ENCODE peak calls at places on chromosomes 16 and 17, in four cellular contexts. X is prostate gland, B is testis, K is dorsolateral prefrontal cortex. V is an unnamed sample.

GRCh38 chr16:83420206-83420760 is 387.5 kb upstream of the HSBP1 start:
- DNase-seq in X (no peak), B (no peak), K (no peak), V (no peak)

GRCh38 chr17:41013606-41014005 is 4.7 kb upstream of the KRTAP3-1 start:
- DNase-seq in X (no peak), B (peak), K (no peak), V (no peak)

GRCh38 chr16:12124742-12125141 is 148.2 kb downstream of the SNX29 start:
- DNase-seq in X (no peak), B (no peak), K (no peak), V (no peak)

GRCh38 chr17:71338396-71338795 is 782.4 kb upstream of the SOX9 start:
- DNase-seq in X (no peak), B (no peak), K (no peak), V (no peak)

GRCh38 chr16:15640966-15641365 is 2.0 kb downstream of the MARF1 start:
- DNase-seq in X (no peak), B (no peak), K (no peak), V (no peak)

GRCh38 chr16:54207837-54208236 is 78.8 kb downstream of the IRX3 start:
- DNase-seq in X (no peak), B (no peak), K (no peak), V (no peak)

GRCh38 chr16:11303405-11304138 is 22.4 kb upstream of the PRM1 start:
- DNase-seq in X (peak), B (peak), K (no peak), V (peak)

GRCh38 chr16:88483392-88483641 is 30.2 kb downstream of the ZFPM1 start:
- DNase-seq in X (no peak), B (no peak), K (no peak), V (no peak)

GRCh38 chr17:64736804-64737492 is 74.8 kb upstream of the SMURF2 start:
- DNase-seq in X (peak), B (peak), K (no peak), V (peak)

GRCh38 chr17:82781894-82782274 is 30.0 kb downstream of the TBCD start:
- DNase-seq in X (peak), B (peak), K (peak), V (peak)

GRCh38 chr16:2154533-2155090 is 970 bp upstream of the TRAF7 start:
- DNase-seq in X (no peak), B (no peak), K (no peak), V (no peak)

GRCh38 chr17:5873781-5874180 is 196.4 kb upstream of the WSCD1 start:
- DNase-seq in X (no peak), B (no peak), K (no peak), V (no peak)

GRCh38 chr16:85174871-85175723 is 62.8 kb upstream of the CIBAR2 start:
- DNase-seq in X (no peak), B (no peak), K (no peak), V (no peak)
- H3K4me3 ChIP-seq in X (no peak), B (no peak), K (no peak), V (no peak)

GRCh38 chr16:81403601-81404391 is 40.8 kb upstream of the CMIP start:
- DNase-seq in X (peak), B (peak), K (peak), V (peak)
- H3K4me3 ChIP-seq in X (no peak), B (no peak), K (peak), V (no peak)

DNA sequence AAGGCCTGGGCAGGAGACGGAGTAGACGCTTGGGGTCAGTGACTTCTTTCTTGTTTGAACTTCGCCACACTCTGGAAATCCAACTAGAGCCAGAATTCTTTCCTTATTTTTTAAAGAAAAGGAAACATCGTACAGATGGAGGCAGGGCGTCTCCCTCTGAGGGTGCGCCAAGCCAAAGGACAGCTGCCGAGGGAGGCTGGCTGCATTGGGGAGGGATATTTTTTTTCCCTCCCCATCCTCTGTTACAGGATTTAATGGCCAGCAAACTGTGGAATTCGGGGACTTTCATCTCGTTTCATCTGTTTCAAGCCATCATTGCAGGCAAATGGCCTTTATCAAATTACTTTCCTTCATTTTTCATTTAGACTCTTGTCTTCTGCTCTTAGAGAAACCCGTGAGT is 15.9 kb downstream of the CDK5R1 start:
- DNase-seq in X (no peak), B (no peak), K (no peak), V (no peak)
- H3K4me3 ChIP-seq in X (no peak), B (no peak), K (no peak), V (no peak)

GRCh38 chr17:74746376-74746775 is 2.1 kb upstream of the NHERF1 start:
- DNase-seq in X (no peak), B (no peak), K (no peak), V (no peak)

GRCh38 chr17:74745548-74746177 is 2.8 kb upstream of the NHERF1 start:
- DNase-seq in X (no peak), B (no peak), K (no peak), V (no peak)

GRCh38 chr17:74744349-74744713 is 4.1 kb upstream of the NHERF1 start:
- DNase-seq in X (no peak), B (no peak), K (no peak), V (no peak)

GRCh38 chr17:74743755-74744154 is 4.7 kb upstream of the NHERF1 start:
- DNase-seq in X (no peak), B (no peak), K (no peak), V (no peak)

DNA sequence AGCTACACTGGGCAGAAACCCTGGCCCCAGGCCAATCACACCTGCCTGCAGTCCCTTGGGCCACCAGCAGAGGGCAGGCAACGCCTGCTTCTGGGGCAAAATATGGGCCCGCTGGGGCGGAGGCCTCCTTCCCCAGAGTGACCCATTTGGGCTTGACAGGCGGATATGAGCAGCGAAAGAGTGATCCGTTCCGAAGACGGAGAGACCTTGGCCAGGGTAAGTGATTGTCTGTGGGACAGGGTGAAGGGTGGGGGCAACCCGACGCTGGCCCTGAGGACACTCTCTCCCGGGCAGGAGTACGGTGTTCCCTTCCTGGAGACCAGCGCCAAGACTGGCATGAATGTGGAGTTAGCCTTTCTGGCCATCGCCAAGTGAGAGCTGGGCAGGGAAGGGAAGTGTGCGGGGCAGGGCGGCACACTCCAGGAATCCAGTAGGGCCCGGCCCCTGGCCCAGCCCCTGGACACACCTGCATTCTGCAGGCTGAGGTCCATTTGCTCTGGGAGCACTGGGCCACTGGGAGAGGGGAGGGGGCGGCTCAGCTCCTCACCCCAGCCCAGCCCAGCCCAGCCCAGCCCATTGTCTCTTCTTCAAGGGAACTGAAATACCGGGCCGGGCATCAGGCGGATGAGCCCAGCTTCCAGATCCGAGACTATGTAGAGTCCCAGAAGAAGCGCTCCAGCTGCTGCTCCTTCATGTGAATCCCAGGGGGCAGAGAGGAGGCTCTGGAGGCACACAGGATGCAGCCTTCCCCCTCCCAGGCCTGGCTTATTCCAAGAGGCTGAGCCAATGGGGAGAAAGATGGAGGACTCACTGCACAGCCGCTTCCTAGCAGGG is 3.5 kb upstream of the NHERF1 start:
- DNase-seq in X (peak), B (peak), K (peak), V (peak)
- H3K4me3 ChIP-seq in X (no peak), B (no peak), K (peak), V (no peak)

GRCh38 chr16:14284930-14285541 is 213.9 kb downstream of the MRTFB start:
- DNase-seq in X (no peak), B (peak), K (no peak), V (no peak)

GRCh38 chr16:14286381-14287230 is 215.5 kb downstream of the MRTFB start:
- DNase-seq in X (no peak), B (peak), K (no peak), V (no peak)

GRCh38 chr16:14283786-14284185 is 212.7 kb downstream of the MRTFB start:
- DNase-seq in X (no peak), B (no peak), K (no peak), V (no peak)

GRCh38 chr16:14285542-14286380 is 214.6 kb downstream of the MRTFB start:
- DNase-seq in X (peak), B (peak), K (peak), V (peak)

DNA sequence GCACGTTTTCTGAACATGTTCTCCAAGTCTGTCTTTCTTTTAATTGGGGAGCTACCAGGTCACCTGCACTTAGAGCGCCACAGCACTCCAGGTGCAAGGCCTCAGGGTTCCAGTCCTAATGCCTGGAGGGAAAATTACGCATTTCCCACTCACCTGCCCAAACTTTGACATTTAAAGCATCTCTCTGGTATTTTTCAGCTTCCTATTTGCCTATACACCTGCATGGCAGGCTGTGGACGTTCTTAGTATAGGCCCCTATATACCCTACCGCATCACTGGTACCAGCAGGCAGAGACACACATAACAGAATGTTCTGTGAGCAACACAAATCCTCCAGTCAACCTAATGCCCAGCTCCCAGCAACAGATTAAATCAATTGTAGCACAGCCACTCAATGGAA is 213.3 kb downstream of the MRTFB start:
- DNase-seq in X (no peak), B (no peak), K (no peak), V (no peak)
- H3K4me3 ChIP-seq in X (no peak), B (no peak), K (no peak), V (no peak)

GRCh38 chr17:75776399-75777242 is 8.0 kb upstream of the UNK start:
- DNase-seq in X (no peak), B (no peak), K (no peak), V (peak)
- H3K4me3 ChIP-seq in X (peak), B (no peak), K (peak), V (no peak)

DNA sequence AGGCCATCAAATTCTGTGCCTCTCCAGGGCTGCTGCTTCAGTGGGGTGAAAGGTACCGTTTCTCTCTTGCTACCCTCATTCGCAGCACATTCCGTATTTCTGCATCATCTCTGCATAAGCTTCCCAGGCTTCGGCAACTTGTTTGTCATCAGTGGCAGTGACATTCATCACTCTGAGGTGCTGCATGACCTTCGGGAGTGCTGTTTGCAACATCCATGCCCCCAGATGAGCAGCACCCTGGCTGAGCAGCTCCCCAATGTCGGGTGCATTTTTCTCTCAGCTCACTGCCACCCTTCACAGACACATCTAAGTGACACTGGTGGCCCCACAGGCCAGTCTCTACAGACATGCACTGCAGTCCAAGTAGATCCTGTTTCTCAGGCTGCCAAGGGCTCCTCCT is 3.8 kb downstream of the CREBBP start:
- DNase-seq in X (no peak), B (peak), K (no peak), V (no peak)
- H3K4me3 ChIP-seq in X (no peak), B (no peak), K (peak), V (no peak)

GRCh38 chr17:74843352-74843627 is 16.4 kb downstream of the GRIN2C start:
- DNase-seq in X (no peak), B (no peak), K (no peak), V (no peak)

GRCh38 chr17:74840989-74841666 is 18.6 kb downstream of the GRIN2C start:
- DNase-seq in X (peak), B (peak), K (no peak), V (peak)

GRCh38 chr17:74840500-74840899 is 19.2 kb downstream of the GRIN2C start:
- DNase-seq in X (no peak), B (no peak), K (no peak), V (no peak)

GRCh38 chr17:74842146-74842598 is 17.5 kb downstream of the GRIN2C start:
- DNase-seq in X (no peak), B (no peak), K (no peak), V (peak)

GRCh38 chr17:74842599-74843351 is 16.9 kb downstream of the GRIN2C start:
- DNase-seq in X (peak), B (peak), K (peak), V (peak)
- H3K4me3 ChIP-seq in X (peak), B (peak), K (peak), V (no peak)

GRCh38 chr17:78252111-78252634 is 20.7 kb downstream of the TMEM235 start:
- DNase-seq in X (no peak), B (no peak), K (no peak), V (no peak)
- H3K4me3 ChIP-seq in X (no peak), B (no peak), K (no peak), V (no peak)

DNA sequence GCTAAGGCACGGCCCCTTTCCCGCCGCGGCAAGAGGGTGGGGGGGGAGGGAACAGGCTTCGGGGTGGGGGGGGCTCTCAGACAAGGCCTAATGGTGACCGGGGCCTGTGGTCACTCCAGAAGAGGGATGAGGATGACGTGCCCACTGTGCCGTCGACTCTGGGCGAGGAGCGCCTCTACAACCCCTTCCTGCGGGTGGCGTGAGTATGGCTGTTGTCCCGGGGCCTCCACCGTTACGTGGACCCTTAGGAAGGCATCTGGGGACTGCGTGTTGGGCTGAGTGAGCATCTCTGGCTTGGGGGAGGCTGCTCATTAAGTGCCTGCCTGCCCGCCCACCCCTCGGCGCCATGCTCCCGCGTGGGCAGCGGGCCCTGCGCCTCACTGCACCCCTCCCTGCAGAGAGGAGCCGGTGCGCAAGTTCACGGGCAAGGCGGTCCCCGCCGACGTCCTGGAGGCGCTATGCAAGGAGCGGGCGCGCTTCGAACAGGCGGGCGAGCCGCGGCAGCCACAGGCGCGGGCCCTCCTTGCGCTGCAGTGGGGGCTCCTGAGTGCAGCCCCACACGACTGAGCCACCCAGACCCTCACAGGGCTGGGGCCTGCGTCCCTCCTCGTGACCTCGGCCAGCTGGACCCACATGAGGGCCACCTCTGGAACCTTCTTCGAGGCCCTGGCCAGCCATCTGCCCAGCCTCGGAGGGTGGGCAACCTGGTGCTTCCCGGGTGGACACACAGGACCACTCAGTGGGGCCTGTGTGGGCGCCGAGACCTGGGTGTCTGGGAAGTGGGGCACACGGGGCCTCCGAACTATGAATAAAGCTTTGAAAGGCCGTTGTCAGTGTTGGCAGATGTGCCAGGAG is 2.2 kb downstream of the HAGHL start:
- DNase-seq in X (no peak), B (no peak), K (no peak), V (no peak)
- H3K4me3 ChIP-seq in X (no peak), B (no peak), K (peak), V (no peak)

V was measured in thyroid gland.